ENCODE peak calls at places on chromosomes 6 and 20, in eight cellular contexts. One of them, this sample, is unnamed.
A peak's percentile ranks its signal among the peaks of the same experiment; 100 is the strongest.

GRCh38 chr6:138026342-138026741 is 80.9 kb downstream of the PERP start:
- DNase-seq in vagina: no peak
- DNase-seq in epithelial cell of esophagus: no peak
- DNase-seq in adrenal gland: no peak
- DNase-seq in kidney: no peak
- DNase-seq in IMR-90: no peak
- DNase-seq in AG04449: no peak
- DNase-seq in K562: no peak
- DNase-seq in this sample: no peak

GRCh38 chr6:90144396-90144795 is 152.2 kb downstream of the BACH2 start:
- DNase-seq in vagina: no peak
- DNase-seq in epithelial cell of esophagus: peak; percentile 39
- DNase-seq in adrenal gland: no peak
- DNase-seq in kidney: no peak
- DNase-seq in IMR-90: no peak
- DNase-seq in AG04449: no peak
- DNase-seq in K562: no peak
- DNase-seq in this sample: no peak

GRCh38 chr6:163754866-163755265 is 340.3 kb downstream of the QKI start:
- DNase-seq in vagina: no peak
- DNase-seq in epithelial cell of esophagus: no peak
- DNase-seq in adrenal gland: no peak
- DNase-seq in kidney: no peak
- DNase-seq in IMR-90: no peak
- DNase-seq in AG04449: no peak
- DNase-seq in K562: no peak
- DNase-seq in this sample: no peak

GRCh38 chr6:34547921-34548644 is 8.0 kb downstream of the SPDEF start:
- DNase-seq in vagina: no peak
- DNase-seq in epithelial cell of esophagus: no peak
- DNase-seq in adrenal gland: no peak
- DNase-seq in kidney: peak; percentile 39
- DNase-seq in IMR-90: no peak
- DNase-seq in AG04449: no peak
- DNase-seq in K562: no peak
- DNase-seq in this sample: no peak

GRCh38 chr20:8796088-8796665 is 272.7 kb upstream of the PLCB4 start:
- DNase-seq in vagina: no peak
- DNase-seq in epithelial cell of esophagus: no peak
- DNase-seq in adrenal gland: no peak
- DNase-seq in kidney: no peak
- DNase-seq in IMR-90: peak; percentile 26
- DNase-seq in AG04449: no peak
- DNase-seq in K562: no peak
- DNase-seq in this sample: no peak

GRCh38 chr6:36431197-36431596 is 11.5 kb downstream of the PXT1 start:
- DNase-seq in vagina: no peak
- DNase-seq in epithelial cell of esophagus: no peak
- DNase-seq in adrenal gland: no peak
- DNase-seq in kidney: no peak
- DNase-seq in IMR-90: no peak
- DNase-seq in AG04449: no peak
- DNase-seq in K562: no peak
- DNase-seq in this sample: no peak

GRCh38 chr6:147802400-147802799 is 293.9 kb downstream of the SAMD5 start:
- DNase-seq in vagina: no peak
- DNase-seq in epithelial cell of esophagus: no peak
- DNase-seq in adrenal gland: no peak
- DNase-seq in kidney: no peak
- DNase-seq in IMR-90: peak; percentile 69
- DNase-seq in AG04449: no peak
- DNase-seq in K562: peak; percentile 36
- DNase-seq in this sample: no peak

GRCh38 chr6:144922120-144922722 is 637.1 kb downstream of the UTRN start:
- DNase-seq in vagina: no peak
- DNase-seq in epithelial cell of esophagus: no peak
- DNase-seq in adrenal gland: no peak
- DNase-seq in kidney: no peak
- DNase-seq in IMR-90: peak; percentile 42
- DNase-seq in AG04449: no peak
- DNase-seq in K562: no peak
- DNase-seq in this sample: peak; percentile 75

GRCh38 chr6:38806271-38806670 is 91.2 kb downstream of the DNAH8 start:
- DNase-seq in vagina: no peak
- DNase-seq in epithelial cell of esophagus: no peak
- DNase-seq in adrenal gland: no peak
- DNase-seq in kidney: no peak
- DNase-seq in IMR-90: no peak
- DNase-seq in AG04449: no peak
- DNase-seq in K562: no peak
- DNase-seq in this sample: no peak

GRCh38 chr6:52976591-52977035 is 18.5 kb downstream of the GSTA4 start:
- DNase-seq in vagina: no peak
- DNase-seq in epithelial cell of esophagus: no peak
- DNase-seq in adrenal gland: no peak
- DNase-seq in kidney: no peak
- DNase-seq in IMR-90: no peak
- DNase-seq in AG04449: no peak
- DNase-seq in K562: no peak
- DNase-seq in this sample: no peak

GRCh38 chr6:128114164-128114563 is 213.3 kb upstream of the THEMIS start:
- DNase-seq in vagina: no peak
- DNase-seq in epithelial cell of esophagus: no peak
- DNase-seq in adrenal gland: no peak
- DNase-seq in kidney: no peak
- DNase-seq in IMR-90: no peak
- DNase-seq in AG04449: no peak
- DNase-seq in K562: no peak
- DNase-seq in this sample: no peak

GRCh38 chr6:159941286-159942113 is 27.4 kb upstream of the IGF2R start:
- DNase-seq in vagina: no peak
- DNase-seq in epithelial cell of esophagus: peak; percentile 48
- DNase-seq in adrenal gland: no peak
- DNase-seq in kidney: no peak
- DNase-seq in IMR-90: peak; percentile 57
- DNase-seq in AG04449: no peak
- DNase-seq in K562: peak; percentile 18
- DNase-seq in this sample: no peak

DNA sequence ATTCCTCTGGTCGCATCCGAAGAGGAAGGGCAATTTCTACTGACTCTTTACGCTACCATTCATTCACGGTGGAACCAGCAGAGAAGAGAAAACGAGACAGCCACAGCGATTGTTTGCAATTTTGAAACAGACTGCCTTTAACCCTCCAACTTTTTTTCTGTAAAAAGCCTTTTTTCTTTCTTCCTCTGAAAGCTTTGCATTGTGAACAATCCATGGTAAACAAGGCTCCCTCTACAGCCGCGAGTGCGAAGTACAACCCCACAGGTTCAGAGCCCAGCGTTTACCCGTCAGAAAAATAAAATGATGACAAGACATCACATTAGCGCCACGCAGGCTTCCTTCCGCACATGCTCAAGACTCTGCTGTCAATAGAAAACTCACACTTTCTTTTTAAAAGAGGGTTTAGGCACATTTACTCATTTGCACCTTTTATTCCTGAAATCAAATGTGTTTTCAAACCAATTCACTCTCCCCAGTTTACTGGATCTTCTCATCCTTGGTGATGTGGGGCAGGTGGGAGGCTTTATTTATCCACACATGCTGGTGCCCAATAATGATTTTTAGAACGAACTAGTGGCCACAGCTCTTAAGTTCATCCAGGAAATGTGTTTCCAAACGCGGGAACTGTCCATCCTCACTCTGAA is 99.9 kb downstream of the NOL4L start:
- DNase-seq in vagina: no peak
- DNase-seq in epithelial cell of esophagus: peak; percentile 72
- DNase-seq in adrenal gland: peak; percentile 84
- DNase-seq in kidney: peak; percentile 85
- DNase-seq in IMR-90: peak; percentile 83
- DNase-seq in AG04449: peak; percentile 26
- DNase-seq in K562: peak; percentile 52
- DNase-seq in this sample: peak; percentile 72
- H3K4me3 ChIP-seq in vagina: peak overlapping the region; percentile 66
- H3K4me3 ChIP-seq in epithelial cell of esophagus: peak overlapping the region; percentile 64
- H3K4me3 ChIP-seq in adrenal gland: peak overlapping the region; percentile 96
- H3K4me3 ChIP-seq in kidney: peak overlapping the region; percentile 24
- H3K4me3 ChIP-seq in IMR-90: peak overlapping the region; percentile 54
- H3K4me3 ChIP-seq in AG04449: peak overlapping the region; percentile 65
- H3K4me3 ChIP-seq in K562: no peak overlapping the region
- H3K4me3 ChIP-seq in this sample: peak overlapping the region; percentile 80

DNA sequence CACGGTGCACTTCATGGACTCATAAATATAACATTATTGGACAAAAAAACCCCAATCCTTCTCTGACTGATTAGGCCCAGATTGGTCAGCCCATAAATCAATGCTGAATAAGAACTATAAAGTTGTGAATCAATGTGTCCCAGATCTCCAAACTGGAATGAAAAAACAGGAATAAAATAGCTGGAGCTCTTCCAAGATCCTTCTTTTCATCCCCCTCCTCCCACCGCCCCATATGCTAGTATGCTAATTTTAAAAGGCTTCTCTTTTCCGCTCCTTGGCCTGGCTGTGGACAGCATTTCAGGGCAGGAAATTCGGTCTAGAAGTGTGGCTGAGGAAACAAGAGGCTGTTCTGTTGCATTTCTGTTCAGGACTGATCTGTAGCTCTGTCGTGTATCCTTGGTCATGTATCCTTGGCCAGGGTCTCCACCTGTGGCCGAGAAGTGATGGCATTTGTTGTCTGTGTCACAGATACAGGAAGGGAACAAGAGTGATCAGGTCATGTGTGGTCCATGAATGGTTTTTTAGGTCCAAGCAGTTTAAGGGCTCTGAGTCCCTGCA is 300.4 kb upstream of the SUPT3H start:
- DNase-seq in vagina: peak; percentile 19
- DNase-seq in epithelial cell of esophagus: no peak
- DNase-seq in adrenal gland: no peak
- DNase-seq in kidney: no peak
- DNase-seq in IMR-90: no peak
- DNase-seq in AG04449: no peak
- DNase-seq in K562: no peak
- DNase-seq in this sample: no peak
- H3K4me3 ChIP-seq in vagina: no peak overlapping the region
- H3K4me3 ChIP-seq in epithelial cell of esophagus: no peak overlapping the region
- H3K4me3 ChIP-seq in adrenal gland: no peak overlapping the region
- H3K4me3 ChIP-seq in kidney: no peak overlapping the region
- H3K4me3 ChIP-seq in IMR-90: no peak overlapping the region
- H3K4me3 ChIP-seq in AG04449: no peak overlapping the region
- H3K4me3 ChIP-seq in K562: no peak overlapping the region
- H3K4me3 ChIP-seq in this sample: no peak overlapping the region

GRCh38 chr6:27544612-27545260 is 71.8 kb upstream of the ZNF184 start:
- DNase-seq in vagina: no peak
- DNase-seq in epithelial cell of esophagus: no peak
- DNase-seq in adrenal gland: no peak
- DNase-seq in kidney: no peak
- DNase-seq in IMR-90: no peak
- DNase-seq in AG04449: no peak
- DNase-seq in K562: no peak
- DNase-seq in this sample: no peak
- H3K4me3 ChIP-seq in vagina: no peak overlapping the region
- H3K4me3 ChIP-seq in epithelial cell of esophagus: peak overlapping the region; percentile 54
- H3K4me3 ChIP-seq in adrenal gland: peak overlapping the region; percentile 3
- H3K4me3 ChIP-seq in kidney: no peak overlapping the region
- H3K4me3 ChIP-seq in IMR-90: peak overlapping the region; percentile 50
- H3K4me3 ChIP-seq in AG04449: peak overlapping the region; percentile 53
- H3K4me3 ChIP-seq in K562: peak overlapping the region; percentile 50
- H3K4me3 ChIP-seq in this sample: no peak overlapping the region

GRCh38 chr6:169097336-169098052 is 156.2 kb downstream of the THBS2 start:
- DNase-seq in vagina: no peak
- DNase-seq in epithelial cell of esophagus: no peak
- DNase-seq in adrenal gland: no peak
- DNase-seq in kidney: no peak
- DNase-seq in IMR-90: peak; percentile 99
- DNase-seq in AG04449: peak; percentile 96
- DNase-seq in K562: no peak
- DNase-seq in this sample: peak; percentile 25
- H3K4me3 ChIP-seq in vagina: no peak overlapping the region
- H3K4me3 ChIP-seq in epithelial cell of esophagus: no peak overlapping the region
- H3K4me3 ChIP-seq in adrenal gland: no peak overlapping the region
- H3K4me3 ChIP-seq in kidney: no peak overlapping the region
- H3K4me3 ChIP-seq in IMR-90: no peak overlapping the region
- H3K4me3 ChIP-seq in AG04449: no peak overlapping the region
- H3K4me3 ChIP-seq in K562: no peak overlapping the region
- H3K4me3 ChIP-seq in this sample: no peak overlapping the region

GRCh38 chr6:33429745-33430042 is 9.8 kb downstream of the SYNGAP1 start:
- DNase-seq in vagina: no peak
- DNase-seq in epithelial cell of esophagus: peak; percentile 46
- DNase-seq in adrenal gland: no peak
- DNase-seq in kidney: no peak
- DNase-seq in IMR-90: no peak
- DNase-seq in AG04449: no peak
- DNase-seq in K562: no peak
- DNase-seq in this sample: no peak
- H3K4me3 ChIP-seq in vagina: no peak overlapping the region
- H3K4me3 ChIP-seq in epithelial cell of esophagus: no peak overlapping the region
- H3K4me3 ChIP-seq in adrenal gland: no peak overlapping the region
- H3K4me3 ChIP-seq in kidney: no peak overlapping the region
- H3K4me3 ChIP-seq in IMR-90: no peak overlapping the region
- H3K4me3 ChIP-seq in AG04449: no peak overlapping the region
- H3K4me3 ChIP-seq in K562: no peak overlapping the region
- H3K4me3 ChIP-seq in this sample: no peak overlapping the region

This sample was measured in WERI-Rb-1.